ENCODE peak calls at places on chromosomes 4 and X, in ten cellular contexts. M, A, I, K, Q, J, W, T, U and D are unnamed samples.

GRCh38 chr4:7397206-7398103 is 37.3 kb downstream of the PSAPL1 start:
- DNase-seq in Q (no peak), K (no peak), A (no peak), U (no peak), M (peak), T (no peak), W (no peak), I (no peak), J (peak), D (no peak)

GRCh38 chrX:49041683-49042529 is 1.3 kb downstream of the TFE3 start:
- DNase-seq in T (no peak), K (peak), Q (peak), U (peak), A (peak), W (no peak), M (peak), J (no peak), I (no peak), D (no peak)

GRCh38 chr4:101451086-101451485 is 103.8 kb upstream of the PPP3CA start:
- DNase-seq in M (no peak), J (no peak), Q (no peak), W (no peak), U (no peak), T (no peak), K (peak), A (no peak), I (no peak), D (no peak)

GRCh38 chrX:132017431-132018185 is 5.5 kb upstream of the STK26 start:
- DNase-seq in W (no peak), K (no peak), A (no peak), I (no peak), U (no peak), T (no peak), M (no peak), J (no peak), Q (peak), D (no peak)

GRCh38 chr4:181008164-181008563 is 1235.0 kb upstream of the TENM3 start:
- DNase-seq in I (no peak), T (no peak), Q (no peak), K (no peak), W (no peak), J (no peak), U (peak), A (no peak), M (peak), D (no peak)

GRCh38 chr4:94500696-94501095 is 49.0 kb downstream of the PDLIM5 start:
- DNase-seq in K (no peak), I (no peak), W (no peak), Q (no peak), J (no peak), M (no peak), A (peak), T (no peak), U (peak), D (no peak)

GRCh38 chr4:107631568-107631967 is 88.5 kb downstream of the PAPSS1 start:
- DNase-seq in I (no peak), Q (no peak), T (no peak), K (peak), M (no peak), J (no peak), W (no peak), U (no peak), A (no peak), D (no peak)

GRCh38 chrX:119685225-119686066 is 7.5 kb downstream of the SEPTIN6 start:
- DNase-seq in T (peak), Q (peak), U (no peak), K (peak), J (no peak), W (no peak), M (no peak), I (no peak), A (no peak), D (no peak)

GRCh38 chr4:90950385-90950841 is 823.2 kb downstream of the CCSER1 start:
- DNase-seq in W (no peak), U (no peak), A (no peak), J (no peak), T (no peak), M (no peak), Q (no peak), K (no peak), I (no peak), D (no peak)

GRCh38 chrX:107448625-107449468 is 605 bp upstream of the FRMPD3 start:
- DNase-seq in M (no peak), A (no peak), I (peak), J (no peak), Q (no peak), U (no peak), W (peak), T (peak), K (peak), D (no peak)

GRCh38 chr4:87986508-87986907 is 11.0 kb downstream of the SPP1 start:
- DNase-seq in K (no peak), T (no peak), J (no peak), Q (no peak), A (no peak), M (no peak), I (no peak), W (no peak), U (no peak), D (no peak)

GRCh38 chr4:14095881-14096280 is 468.4 kb upstream of the BOD1L1 start:
- DNase-seq in W (no peak), J (no peak), K (no peak), I (no peak), M (no peak), T (no peak), Q (no peak), U (no peak), A (no peak), D (no peak)

GRCh38 chrX:153406011-153406410 is 4.9 kb upstream of the PNMA6E start:
- DNase-seq in J (no peak), U (no peak), I (no peak), W (no peak), K (no peak), Q (no peak), M (no peak), A (no peak), T (peak), D (no peak)

GRCh38 chr4:99715286-99715685 is 57.7 kb upstream of the C4orf54 start:
- DNase-seq in M (peak), J (no peak), U (no peak), W (no peak), A (no peak), I (no peak), Q (no peak), K (no peak), T (no peak), D (no peak)

GRCh38 chr4:169485791-169486742 is 126.3 kb downstream of the NEK1 start:
- DNase-seq in W (peak), J (no peak), A (no peak), I (peak), Q (peak), U (peak), T (no peak), M (peak), K (peak), D (peak)

GRCh38 chrX:10119399-10119990 is 37.3 kb upstream of the CLCN4 start:
- DNase-seq in W (peak), T (no peak), K (peak), Q (peak), J (peak), U (peak), I (peak), M (peak), A (no peak), D (no peak)

GRCh38 chr4:20408596-20408995 is 156.9 kb downstream of the SLIT2 start:
- DNase-seq in U (peak), J (no peak), I (no peak), W (no peak), M (no peak), A (no peak), Q (no peak), K (peak), T (no peak), D (no peak)

GRCh38 chr4:100494166-100494565 is 23.7 kb downstream of the EMCN start:
- DNase-seq in J (no peak), I (no peak), A (no peak), M (peak), Q (no peak), W (no peak), U (no peak), K (peak), T (no peak), D (peak)

GRCh38 chr4:25500626-25501318 is 123.7 kb downstream of the ANAPC4 start:
- DNase-seq in M (no peak), T (no peak), W (no peak), A (no peak), K (no peak), Q (no peak), U (no peak), I (peak), J (no peak), D (no peak)

GRCh38 chr4:151246742-151247141 is 30.2 kb upstream of the PRSS48 start:
- DNase-seq in K (no peak), U (no peak), T (no peak), W (no peak), Q (no peak), M (no peak), J (no peak), I (no peak), A (no peak), D (no peak)

GRCh38 chr4:42296196-42296595 is 101.1 kb upstream of the SHISA3 start:
- DNase-seq in A (no peak), M (no peak), W (no peak), T (no peak), U (no peak), I (no peak), J (no peak), Q (no peak), K (peak), D (no peak)

GRCh38 chr4:22179124-22179874 is 230.7 kb upstream of the KCNIP4 start:
- DNase-seq in U (peak), A (no peak), J (no peak), W (no peak), I (no peak), K (peak), T (no peak), Q (no peak), M (peak), D (peak)

GRCh38 chrX:118630843-118631242 is 96.6 kb upstream of the IL13RA1 start:
- DNase-seq in I (no peak), K (no peak), Q (peak), J (no peak), W (no peak), U (no peak), A (no peak), T (no peak), M (no peak), D (no peak)

GRCh38 chr4:170339522-170339921 is 249.8 kb upstream of the AADAT start:
- DNase-seq in A (no peak), W (no peak), U (no peak), I (no peak), T (no peak), M (peak), K (no peak), J (no peak), Q (no peak), D (no peak)

GRCh38 chr4:34193451-34194154 is 2050.7 kb downstream of the ARAP2 start:
- DNase-seq in T (no peak), K (peak), W (no peak), Q (no peak), M (peak), I (no peak), J (no peak), A (no peak), U (no peak), D (no peak)

GRCh38 chrX:66625525-66625924 is 13.4 kb downstream of the EDA2R start:
- DNase-seq in T (no peak), I (no peak), U (no peak), J (no peak), K (no peak), M (no peak), Q (no peak), W (no peak), A (no peak), D (no peak)

GRCh38 chr4:155546451-155546850 is 120.2 kb upstream of the GUCY1A1 start:
- DNase-seq in M (peak), I (no peak), A (no peak), K (peak), Q (no peak), J (no peak), U (no peak), W (no peak), T (no peak), D (no peak)

GRCh38 chr4:84944952-84945351 is 21.5 kb downstream of the WDFY3 start:
- DNase-seq in I (no peak), K (peak), T (no peak), M (peak), W (no peak), Q (peak), U (no peak), A (no peak), J (no peak), D (no peak)

GRCh38 chr4:153023692-153024394 is 87.7 kb downstream of the FHDC1 start:
- DNase-seq in T (no peak), K (no peak), I (no peak), J (no peak), W (no peak), M (peak), Q (peak), U (no peak), A (no peak), D (no peak)

GRCh38 chr4:188147776-188148175 is 8.5 kb downstream of the TRIML1 start:
- DNase-seq in T (no peak), I (no peak), U (no peak), A (no peak), W (no peak), J (no peak), M (no peak), K (no peak), Q (no peak), D (no peak)

GRCh38 chr4:126807132-126807531 is 825.6 kb upstream of the INTU start:
- DNase-seq in A (no peak), J (no peak), I (peak), W (no peak), M (peak), Q (no peak), T (no peak), U (no peak), K (peak), D (no peak)

GRCh38 chr4:107806196-107806595 is 18.5 kb upstream of the SGMS2 start:
- DNase-seq in I (no peak), W (no peak), Q (no peak), U (no peak), T (no peak), A (no peak), K (no peak), M (no peak), J (no peak), D (no peak)

GRCh38 chrX:148070504-148070877 is 89.4 kb downstream of the FMR1NB start:
- DNase-seq in W (no peak), J (no peak), Q (peak), I (no peak), T (no peak), A (no peak), M (no peak), U (no peak), K (no peak), D (no peak)

GRCh38 chr4:72577211-72577610 is 8.2 kb upstream of the ADAMTS3 start:
- DNase-seq in W (no peak), U (no peak), K (no peak), A (no peak), M (no peak), I (no peak), Q (no peak), J (no peak), T (no peak), D (no peak)

GRCh38 chr4:137678796-137679195 is 146.5 kb upstream of the PCDH18 start:
- DNase-seq in M (no peak), U (peak), W (no peak), T (no peak), J (no peak), I (no peak), Q (peak), K (peak), A (no peak), D (no peak)

GRCh38 chr4:186204103-186204559 is 12.8 kb downstream of the CYP4V2 start:
- DNase-seq in A (no peak), M (no peak), K (no peak), U (peak), T (no peak), I (no peak), Q (no peak), W (no peak), J (no peak), D (no peak)

GRCh38 chr4:96472103-96472867 is 632.4 kb downstream of the PDHA2 start:
- DNase-seq in W (no peak), I (no peak), A (no peak), U (peak), T (no peak), K (no peak), M (no peak), J (no peak), Q (no peak), D (no peak)

GRCh38 chr4:128241425-128241913 is 46.1 kb downstream of the PGRMC2 start:
- DNase-seq in T (no peak), Q (no peak), U (peak), A (no peak), M (peak), W (no peak), J (no peak), K (peak), I (no peak), D (peak)

GRCh38 chrX:6777211-6778002 is 242.5 kb upstream of the VCX3A start:
- DNase-seq in I (no peak), A (no peak), Q (no peak), K (no peak), W (no peak), U (no peak), J (no peak), M (no peak), T (no peak), D (no peak)

GRCh38 chr4:86326399-86326798 is 33.5 kb downstream of the MAPK10 start:
- DNase-seq in W (no peak), U (no peak), K (peak), T (no peak), I (no peak), M (no peak), J (no peak), Q (no peak), A (no peak), D (no peak)
- H3K4me3 ChIP-seq in W (no peak), U (no peak), K (no peak), T (no peak), I (no peak), M (no peak), J (no peak), Q (no peak), A (no peak), D (no peak)

GRCh38 chr4:52052475-52052780 is 1.3 kb downstream of the SPATA18 start:
- DNase-seq in M (peak), J (no peak), I (no peak), K (peak), T (no peak), Q (peak), U (no peak), W (no peak), A (no peak), D (no peak)
- H3K4me3 ChIP-seq in M (peak), J (no peak), I (peak), K (peak), T (peak), Q (no peak), U (peak), W (no peak), A (peak), D (peak)

GRCh38 chr4:80197132-80197573 is at the start of gene PRDM8:
- DNase-seq in Q (no peak), A (no peak), T (peak), U (no peak), M (no peak), I (peak), K (peak), W (no peak), J (no peak), D (no peak)

GRCh38 chr4:80197601-80198444 is 520 bp downstream of the PRDM8 start:
- DNase-seq in U (no peak), I (peak), A (no peak), Q (no peak), M (no peak), K (peak), T (peak), J (no peak), W (no peak), D (no peak)

GRCh38 chr4:80201326-80202151 is 4.2 kb downstream of the PRDM8 start:
- DNase-seq in Q (peak), I (peak), T (peak), K (peak), M (no peak), A (peak), J (no peak), W (no peak), U (no peak), D (no peak)

GRCh38 chr4:80199947-80200346 is 2.6 kb downstream of the PRDM8 start:
- DNase-seq in J (no peak), U (no peak), T (no peak), M (no peak), Q (no peak), I (no peak), K (no peak), W (no peak), A (no peak), D (no peak)

DNA sequence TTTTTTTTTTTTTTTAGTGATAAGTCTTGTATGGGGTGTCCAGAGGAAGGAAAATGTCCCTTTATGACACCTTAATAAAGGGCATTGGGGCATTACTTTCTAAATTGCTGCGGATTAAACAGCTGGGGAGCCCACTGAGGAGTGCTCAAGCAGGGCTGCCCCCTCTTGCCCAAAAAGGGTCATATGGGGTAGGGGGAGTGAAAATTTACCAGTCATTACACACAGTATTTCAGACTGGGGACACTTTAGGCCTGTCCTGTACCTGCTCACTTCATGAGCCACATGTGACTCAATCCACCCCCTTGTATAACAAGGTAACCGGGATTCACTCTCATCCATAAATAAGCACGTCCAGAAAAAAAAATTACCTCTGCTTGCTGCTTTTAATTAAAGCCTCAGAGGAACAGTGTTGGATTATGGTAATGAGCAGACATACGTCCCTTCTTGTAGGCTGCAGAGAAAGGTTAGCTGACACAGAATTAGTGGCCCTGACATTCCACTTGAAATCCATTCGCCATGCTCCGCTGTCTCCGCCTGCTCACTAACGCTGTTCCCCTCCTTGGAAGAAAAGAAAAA is 1.8 kb downstream of the PRDM8 start:
- DNase-seq in T (no peak), W (no peak), K (no peak), A (no peak), Q (no peak), I (no peak), J (no peak), M (no peak), U (no peak), D (no peak)
- H3K4me3 ChIP-seq in T (no peak), W (no peak), K (no peak), A (no peak), Q (no peak), I (no peak), J (no peak), M (no peak), U (no peak), D (no peak)

DNA sequence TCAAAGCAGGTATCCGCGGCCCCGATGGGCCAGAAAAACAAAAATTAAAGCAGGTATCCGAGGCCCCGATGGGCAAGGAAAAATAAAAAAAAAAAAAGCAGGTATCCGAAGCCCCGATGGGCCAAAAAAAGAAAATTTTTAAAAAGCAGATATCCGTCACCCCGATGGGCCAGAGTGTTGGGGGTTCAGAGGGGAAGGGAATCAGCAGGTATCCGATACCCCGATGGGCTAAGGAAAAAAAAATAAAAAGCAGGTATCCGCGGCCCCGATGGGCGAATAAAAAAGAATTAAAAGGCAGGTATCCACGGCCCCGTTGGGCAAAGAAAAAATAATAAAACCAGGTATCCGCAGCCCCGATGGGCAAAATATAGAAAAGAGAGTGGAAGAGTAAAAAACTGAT is 289.0 kb downstream of the CHIC1 start:
- DNase-seq in Q (no peak), J (no peak), M (no peak), W (no peak), T (no peak), A (no peak), K (no peak), U (no peak), I (no peak), D (no peak)
- H3K4me3 ChIP-seq in Q (no peak), J (no peak), M (peak), W (no peak), T (no peak), A (no peak), K (no peak), U (peak), I (no peak), D (no peak)

GRCh38 chr4:110183058-110183457 is 15.4 kb downstream of the ELOVL6 start:
- DNase-seq in J (no peak), K (no peak), U (no peak), A (no peak), I (no peak), M (no peak), W (no peak), Q (no peak), T (no peak), D (no peak)
- H3K4me3 ChIP-seq in J (no peak), K (no peak), U (no peak), A (no peak), I (no peak), M (no peak), W (no peak), Q (no peak), T (no peak), D (no peak)